ENCODE peak calls at places on chromosomes 5 and 9, in ten cellular contexts. J, R, S, C, E, Y, H, D, G and A are unnamed samples. For H3K9me3, the result is how much of the 10 kb centered on the place peaks cover.

GRCh38 chr9:115507148-115507547 is 389.2 kb upstream of the TNC start:
- DNase-seq in S (no peak), H (no peak), R (no peak), G (no peak), D (no peak), J (no peak), Y (no peak), C (no peak), E (no peak), A (no peak)

GRCh38 chr5:64526709-64527439 is 21.1 kb downstream of the RGS7BP start:
- DNase-seq in S (no peak), Y (no peak), D (no peak), E (no peak), J (no peak), H (no peak), G (no peak), R (no peak), C (no peak), A (no peak)

GRCh38 chr5:170053896-170054295 is 51.8 kb upstream of the FOXI1 start:
- DNase-seq in R (no peak), G (no peak), E (no peak), H (no peak), S (no peak), Y (no peak), C (no peak), D (no peak), J (no peak), A (no peak)

GRCh38 chr5:134603059-134603458 is 29.6 kb downstream of the SAR1B start:
- DNase-seq in C (no peak), D (no peak), R (no peak), E (no peak), Y (no peak), G (no peak), S (no peak), J (no peak), H (no peak), A (no peak)

GRCh38 chr5:62935660-62936059 is 357.0 kb downstream of the LRRC70 start:
- DNase-seq in Y (no peak), R (no peak), E (no peak), S (no peak), H (no peak), J (no peak), D (no peak), G (no peak), C (no peak), A (no peak)

GRCh38 chr5:56126487-56127179 is 106.5 kb downstream of the ANKRD55 start:
- DNase-seq in R (no peak), E (no peak), Y (no peak), C (no peak), G (no peak), S (no peak), D (peak), H (no peak), J (no peak), A (no peak)

GRCh38 chr5:135102716-135103696 is 69.0 kb upstream of the PITX1 start:
- DNase-seq in J (no peak), D (no peak), H (peak), S (no peak), G (no peak), C (no peak), Y (no peak), E (no peak), R (no peak), A (no peak)

GRCh38 chr5:175868348-175868723 is 3.0 kb upstream of the CPLX2 start:
- DNase-seq in G (no peak), D (no peak), Y (no peak), E (no peak), H (no peak), C (no peak), S (no peak), R (no peak), J (no peak), A (no peak)

GRCh38 chr5:179484201-179484600 is 66.2 kb upstream of the RUFY1 start:
- DNase-seq in R (no peak), J (no peak), G (no peak), H (no peak), S (no peak), E (no peak), Y (no peak), C (no peak), D (no peak), A (no peak)

GRCh38 chr5:96070625-96071246 is 109.1 kb upstream of the ELL2 start:
- DNase-seq in R (no peak), E (no peak), C (no peak), G (no peak), H (no peak), Y (no peak), D (no peak), J (no peak), S (no peak), A (no peak)

GRCh38 chr9:36282275-36282674 is 24.0 kb upstream of the GNE start:
- DNase-seq in S (no peak), R (no peak), G (no peak), D (no peak), E (no peak), Y (no peak), J (no peak), C (no peak), H (no peak), A (no peak)

GRCh38 chr5:159548517-159548916 is 218.2 kb upstream of the IL12B start:
- DNase-seq in D (no peak), J (no peak), G (no peak), H (no peak), S (no peak), R (no peak), E (no peak), Y (no peak), C (no peak), A (no peak)

GRCh38 chr9:120555884-120556283 is 24.1 kb downstream of the CDK5RAP2 start:
- DNase-seq in E (no peak), C (no peak), S (no peak), G (no peak), H (no peak), D (no peak), Y (no peak), R (no peak), J (no peak), A (no peak)

GRCh38 chr9:23375511-23375910 is 450.5 kb downstream of the ELAVL2 start:
- DNase-seq in S (no peak), Y (no peak), H (no peak), G (no peak), J (no peak), R (no peak), C (no peak), D (no peak), E (no peak), A (no peak)

GRCh38 chr5:168314735-168315411 is 23.4 kb downstream of the WWC1 start:
- DNase-seq in E (no peak), H (no peak), D (peak), G (no peak), R (peak), J (no peak), Y (no peak), C (no peak), S (peak), A (no peak)

GRCh38 chr5:79846198-79846521 is 144.9 kb downstream of the MTX3 start:
- DNase-seq in E (no peak), R (no peak), G (no peak), J (no peak), C (no peak), D (no peak), Y (no peak), S (no peak), H (no peak), A (no peak)

GRCh38 chr5:126937796-126938195 is 92.6 kb downstream of the MARCHF3 start:
- DNase-seq in C (no peak), E (no peak), Y (no peak), H (no peak), S (no peak), J (no peak), D (no peak), R (no peak), G (no peak), A (no peak)

GRCh38 chr9:6272229-6272597 is 56.0 kb upstream of the TPD52L3 start:
- DNase-seq in E (peak), S (no peak), H (no peak), R (no peak), D (peak), G (no peak), Y (peak), J (no peak), C (no peak), A (no peak)

GRCh38 chr5:10220253-10220652 is 29.4 kb downstream of the ATPSCKMT start:
- DNase-seq in D (no peak), H (no peak), Y (no peak), J (no peak), C (no peak), R (no peak), S (no peak), G (no peak), E (no peak), A (no peak)

GRCh38 chr5:144187699-144188294 is 17.1 kb downstream of the KCTD16 start:
- DNase-seq in R (peak), Y (no peak), S (peak), D (peak), C (no peak), E (peak), H (no peak), J (no peak), G (no peak), A (peak)

GRCh38 chr9:69871143-69871834 is 50.7 kb downstream of the CFAP95 start:
- DNase-seq in R (no peak), G (no peak), J (no peak), D (no peak), H (no peak), Y (no peak), S (no peak), E (no peak), C (no peak), A (no peak)

GRCh38 chr5:80985600-80986228 is 25.6 kb downstream of the RASGRF2 start:
- DNase-seq in D (no peak), R (no peak), S (no peak), Y (no peak), C (no peak), E (no peak), J (no peak), H (no peak), G (no peak), A (no peak)

GRCh38 chr9:100673249-100673648 is 95.4 kb downstream of the CAVIN4 start:
- DNase-seq in R (no peak), J (no peak), D (no peak), G (no peak), S (no peak), C (no peak), E (no peak), H (no peak), Y (no peak), A (no peak)

GRCh38 chr5:56148453-56148971 is 84.6 kb downstream of the ANKRD55 start:
- DNase-seq in Y (no peak), D (no peak), G (no peak), H (no peak), C (no peak), R (no peak), J (no peak), S (peak), E (no peak), A (no peak)

GRCh38 chr5:59661306-59661705 is 232.2 kb downstream of the PDE4D start:
- DNase-seq in R (no peak), G (no peak), H (no peak), J (no peak), D (no peak), Y (no peak), S (no peak), C (no peak), E (no peak), A (no peak)

GRCh38 chr9:121721770-121722169 is 70.3 kb downstream of the DAB2IP start:
- DNase-seq in Y (peak), R (no peak), H (no peak), S (no peak), D (no peak), J (peak), C (no peak), E (no peak), G (no peak), A (no peak)

GRCh38 chr9:91949946-91950664 is at the start of gene ROR2:
- DNase-seq in S (peak), D (peak), E (peak), H (peak), G (no peak), J (peak), Y (peak), R (peak), C (no peak), A (no peak)

GRCh38 chr9:117365438-117365837 is 49.4 kb downstream of the ASTN2 start:
- DNase-seq in D (no peak), J (no peak), G (no peak), C (no peak), E (no peak), R (no peak), S (no peak), Y (no peak), H (no peak), A (no peak)

GRCh38 chr5:76801803-76802195 is 17.0 kb upstream of the F2RL1 start:
- DNase-seq in J (no peak), R (no peak), E (no peak), H (no peak), C (no peak), Y (no peak), G (no peak), S (no peak), D (peak), A (no peak)

GRCh38 chr5:135467051-135467625 is 15.0 kb upstream of the TIFAB start:
- DNase-seq in Y (no peak), J (no peak), D (no peak), R (no peak), G (no peak), S (no peak), E (no peak), H (peak), C (no peak), A (no peak)

GRCh38 chr5:107668933-107669542 is 1.7 kb downstream of the EFNA5 start:
- DNase-seq in Y (no peak), R (no peak), H (no peak), G (no peak), S (peak), D (peak), C (no peak), J (no peak), E (peak), A (no peak)

GRCh38 chr5:50792845-50793244 is 126.4 kb downstream of the PARP8 start:
- DNase-seq in E (no peak), C (no peak), D (no peak), Y (no peak), R (no peak), S (no peak), J (no peak), G (no peak), H (no peak), A (no peak)

GRCh38 chr9:40909821-40910220 is 218.7 kb downstream of the FOXD4L6 start:
- DNase-seq in R (no peak), D (no peak), G (no peak), C (peak), H (no peak), J (no peak), E (no peak), S (no peak), Y (no peak), A (no peak)

GRCh38 chr9:40913096-40913719 is 215.3 kb downstream of the FOXD4L6 start:
- DNase-seq in E (no peak), R (no peak), S (no peak), Y (no peak), J (no peak), G (no peak), C (no peak), D (no peak), H (no peak), A (no peak)

GRCh38 chr9:40913928-40914673 is 214.4 kb downstream of the FOXD4L6 start:
- DNase-seq in J (no peak), R (no peak), G (no peak), C (peak), S (no peak), H (no peak), D (no peak), Y (no peak), E (no peak), A (no peak)

GRCh38 chr9:40914772-40915659 is 213.5 kb downstream of the FOXD4L6 start:
- DNase-seq in R (no peak), C (peak), Y (no peak), S (no peak), G (no peak), D (no peak), J (no peak), H (no peak), E (no peak), A (no peak)

GRCh38 chr9:40911647-40912046 is 216.8 kb downstream of the FOXD4L6 start:
- DNase-seq in G (no peak), J (no peak), R (no peak), D (no peak), H (no peak), S (no peak), Y (no peak), C (no peak), E (no peak), A (no peak)
- H3K9me3 ChIP-seq in G (half or more), J (half or more), R (half or more), D (half or more), H (half or more), S (half or more), Y (half or more), C (half or more), E (under half), A (half or more)

DNA sequence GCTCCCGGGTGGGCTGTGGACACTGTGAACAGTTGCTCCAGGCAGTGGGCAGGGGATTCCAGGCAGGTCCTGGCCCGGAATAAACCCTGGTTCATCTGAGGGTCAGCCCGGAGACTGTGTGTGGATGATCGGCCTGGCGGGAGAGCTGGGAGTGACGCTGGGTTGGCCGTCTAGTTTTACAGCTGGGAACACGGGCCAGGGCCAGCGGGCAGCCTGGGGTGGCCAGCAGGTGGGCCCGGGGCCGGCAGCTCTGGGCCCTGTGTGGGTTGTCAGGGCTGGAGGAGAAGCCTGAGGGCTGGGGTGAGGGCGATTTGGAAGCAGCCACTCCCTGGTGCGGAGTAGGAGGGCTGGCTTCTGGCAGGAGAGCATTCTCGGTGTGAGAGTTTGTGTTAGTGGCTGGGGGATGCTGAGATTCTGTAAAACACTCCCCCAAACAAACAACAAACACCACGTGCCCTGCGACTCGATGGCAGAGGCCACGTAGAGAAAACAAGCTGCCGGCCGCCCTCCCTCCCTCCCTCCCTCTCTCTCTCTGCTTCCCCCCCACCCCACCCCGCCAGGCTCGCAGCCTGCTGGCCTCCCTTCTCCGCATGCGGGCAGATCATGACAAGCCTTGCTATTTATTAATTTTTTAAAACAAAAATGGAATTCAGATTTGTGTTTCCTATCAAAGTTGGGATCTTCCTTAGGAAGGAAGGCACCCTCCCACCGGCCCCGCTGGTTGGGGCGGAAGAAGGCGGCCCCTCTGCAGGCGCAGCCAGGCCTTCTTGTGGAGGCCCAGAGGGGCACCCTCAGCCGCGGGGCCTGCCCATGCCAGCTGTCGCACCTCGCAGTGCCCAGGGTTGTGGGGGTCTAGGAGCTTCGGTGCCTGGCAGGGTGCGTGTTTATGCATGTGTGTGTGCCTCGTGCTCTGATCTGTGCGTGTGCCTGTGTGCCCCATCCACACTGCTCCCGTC is 49.5 kb downstream of the RXRA start:
- DNase-seq in H (no peak), G (no peak), S (no peak), E (peak), R (peak), C (no peak), J (peak), Y (peak), D (peak), A (no peak)
- H3K4me3 ChIP-seq in H (peak), G (no peak), S (no peak), E (no peak), R (peak), C (peak), J (peak), Y (peak), D (no peak), A (no peak)

GRCh38 chr9:132383462-132383883 is 23.2 kb downstream of the TTF1 start:
- DNase-seq in D (no peak), Y (no peak), C (no peak), E (no peak), R (no peak), H (no peak), S (peak), G (no peak), J (no peak), A (no peak)
- TF ChIP-seq POLR2A in D (no peak), Y (no peak), C (no peak), E (no peak), R (no peak), H (no peak), S (peak), G (no peak), J (no peak), A (peak)

GRCh38 chr5:145408048-145408341 is 427.1 kb downstream of the PRELID2 start:
- DNase-seq in D (no peak), J (no peak), H (no peak), Y (no peak), E (no peak), R (no peak), G (no peak), S (no peak), C (no peak), A (no peak)
- H3K9me3 ChIP-seq in D (under half), J (under half), H (under half), Y (under half), E (under half), R (half or more), G (under half), S (under half), C (under half), A (half or more)

DNA sequence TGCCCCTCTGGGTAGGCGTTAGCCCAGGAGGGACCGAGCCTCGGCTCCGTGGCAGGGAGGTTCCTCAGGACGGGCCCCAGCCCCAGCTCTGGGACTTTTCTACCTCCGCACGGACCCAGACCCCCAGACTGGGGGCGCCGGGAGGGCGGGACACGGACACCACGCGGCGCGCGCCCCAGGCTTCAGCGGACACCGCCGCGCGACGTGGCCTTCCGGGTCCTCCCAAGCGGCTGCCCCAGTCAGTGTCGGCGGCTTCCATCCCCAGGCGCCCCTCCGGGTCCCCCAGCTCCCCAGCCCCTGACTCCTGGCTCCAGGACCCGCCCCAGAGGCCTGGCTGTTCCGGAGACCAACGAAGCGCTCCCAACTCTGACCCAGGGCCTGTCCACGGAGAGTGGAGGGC is 3.1 kb downstream of the LCNL1 start:
- DNase-seq in G (no peak), E (no peak), D (no peak), Y (no peak), C (no peak), R (no peak), H (no peak), S (no peak), J (no peak), A (no peak)
- H3K4me3 ChIP-seq in G (peak), E (peak), D (no peak), Y (no peak), C (no peak), R (no peak), H (no peak), S (no peak), J (no peak), A (no peak)

GRCh38 chr5:172175263-172175719 is 12.7 kb downstream of the STK10 start:
- DNase-seq in R (no peak), E (no peak), S (peak), C (no peak), G (no peak), D (no peak), Y (no peak), H (no peak), J (no peak), A (peak)
- TF ChIP-seq POLR2A in R (no peak), E (no peak), S (no peak), C (no peak), G (no peak), D (no peak), Y (no peak), H (no peak), J (no peak), A (no peak)

DNA sequence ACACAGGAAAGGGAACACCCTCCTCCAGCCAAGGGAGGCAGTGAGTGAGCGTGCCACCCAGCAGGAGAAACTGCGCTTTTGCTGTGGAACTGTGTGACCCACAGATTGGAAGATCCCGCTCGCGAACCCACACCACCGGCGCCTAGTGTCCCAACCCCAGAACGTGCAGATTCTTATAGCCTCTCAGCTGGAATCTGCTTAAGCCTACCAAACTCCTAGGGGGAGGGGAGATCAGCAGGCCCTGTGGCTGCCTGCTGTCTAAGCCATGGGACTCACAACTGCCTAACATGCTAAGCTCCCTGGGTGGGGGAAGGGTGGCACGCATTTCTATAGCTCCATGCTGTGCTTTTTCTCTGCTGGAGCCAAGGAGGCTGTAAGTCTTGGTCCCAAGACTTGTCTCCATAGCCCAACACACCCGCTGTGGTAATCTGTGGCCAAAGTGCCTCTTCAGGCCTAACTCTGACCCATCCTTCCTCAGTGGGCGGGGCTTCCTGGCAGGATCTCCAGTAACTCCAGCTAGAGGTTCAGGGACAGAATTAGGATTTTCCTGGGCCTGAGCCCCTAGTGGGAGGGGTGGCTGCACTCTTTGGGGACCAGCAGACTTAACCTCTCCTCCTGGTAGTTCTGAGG is 485.0 kb downstream of the TAF11L14 start:
- DNase-seq in Y (no peak), J (no peak), D (no peak), H (no peak), G (peak), E (no peak), C (no peak), S (no peak), R (no peak), A (no peak)
- H3K9me3 ChIP-seq in Y (under half), J (under half), D (under half), H (under half), G (under half), E (under half), C (under half), S (under half), R (under half), A (under half)

GRCh38 chr5:113202904-113203716 is 226.5 kb downstream of the DCP2 start:
- DNase-seq in G (no peak), R (peak), C (no peak), J (no peak), S (no peak), D (peak), E (no peak), Y (no peak), H (peak), A (no peak)
- H3K4me3 ChIP-seq in G (no peak), R (no peak), C (peak), J (no peak), S (no peak), D (no peak), E (no peak), Y (no peak), H (peak), A (peak)